ENCODE peak calls at places on chromosomes 12 and 14, in nine cellular contexts. I is epithelial cell of proximal tubule; O is K562; W is OCI-LY7; G is thoracic aorta; S is CD8-positive, alpha-beta T cell; R is sigmoid colon; J is mucosa of descending colon; T is heart left ventricle. F is an unnamed sample.

GRCh38 chr12:58832-59231 is 7.7 kb upstream of the IQSEC3 start:
- DNase-seq in S (no peak), O (no peak), T (no peak), W (no peak), R (no peak), G (no peak), I (no peak), J (no peak), F (no peak)

GRCh38 chr14:96670391-96670790 is 126.8 kb upstream of the VRK1 start:
- DNase-seq in W (no peak), S (no peak), T (no peak), I (no peak), G (no peak), O (no peak), R (no peak), J (no peak), F (no peak)

GRCh38 chr14:63852817-63853730 is at the start of gene SYNE2:
- DNase-seq in S (peak; percentile 85), J (peak; percentile 92), O (peak; percentile 57), T (peak; percentile 83), W (peak; percentile 91), G (peak; percentile 11), I (no peak), R (peak; percentile 84), F (no peak)

GRCh38 chr14:32594766-32595165 is 265.7 kb downstream of the AKAP6 start:
- DNase-seq in G (no peak), W (no peak), O (no peak), R (no peak), S (no peak), J (no peak), I (no peak), T (no peak), F (no peak)

GRCh38 chr14:71752111-71752738 is 180.0 kb upstream of the RGS6 start:
- DNase-seq in R (no peak), S (no peak), G (no peak), O (no peak), I (no peak), W (no peak), T (no peak), J (no peak), F (no peak)

GRCh38 chr12:126040307-126040706 is 975.1 kb downstream of the AACS start:
- DNase-seq in T (no peak), G (no peak), J (no peak), R (no peak), W (no peak), O (no peak), I (no peak), S (no peak), F (no peak)

GRCh38 chr14:100810861-100811461 is 15.0 kb upstream of the MEG3 start:
- DNase-seq in T (no peak), G (no peak), S (no peak), I (no peak), J (no peak), W (no peak), O (no peak), R (no peak), F (no peak)

GRCh38 chr14:26597136-26598080 is at the start of gene NOVA1:
- DNase-seq in J (peak; percentile 37), O (no peak), W (no peak), R (peak; percentile 72), G (no peak), I (no peak), S (no peak), T (peak; percentile 14), F (no peak)

GRCh38 chr14:86057018-86057667 is 527.2 kb downstream of the FLRT2 start:
- DNase-seq in S (peak; percentile 7), J (no peak), R (no peak), T (no peak), I (no peak), G (no peak), O (peak; percentile 7), W (peak; percentile 22), F (no peak)

GRCh38 chr12:54376596-54377468 is 7.7 kb downstream of the ZNF385A start:
- DNase-seq in W (no peak), I (no peak), J (no peak), R (no peak), O (no peak), G (no peak), S (no peak), T (no peak), F (no peak)

GRCh38 chr12:130839770-130840355 is 813 bp upstream of the STX2 start:
- DNase-seq in G (no peak), I (no peak), O (no peak), R (peak; percentile 41), W (no peak), S (no peak), J (no peak), T (no peak), F (no peak)

GRCh38 chr12:95599880-95600279 is 48.6 kb upstream of the USP44 start:
- DNase-seq in W (no peak), I (no peak), J (no peak), T (no peak), G (no peak), O (no peak), R (no peak), S (no peak), F (no peak)

GRCh38 chr14:54643696-54644176 is 76.8 kb downstream of the SAMD4A start:
- DNase-seq in T (no peak), O (no peak), J (no peak), S (no peak), I (no peak), G (no peak), R (no peak), W (no peak), F (no peak)

DNA sequence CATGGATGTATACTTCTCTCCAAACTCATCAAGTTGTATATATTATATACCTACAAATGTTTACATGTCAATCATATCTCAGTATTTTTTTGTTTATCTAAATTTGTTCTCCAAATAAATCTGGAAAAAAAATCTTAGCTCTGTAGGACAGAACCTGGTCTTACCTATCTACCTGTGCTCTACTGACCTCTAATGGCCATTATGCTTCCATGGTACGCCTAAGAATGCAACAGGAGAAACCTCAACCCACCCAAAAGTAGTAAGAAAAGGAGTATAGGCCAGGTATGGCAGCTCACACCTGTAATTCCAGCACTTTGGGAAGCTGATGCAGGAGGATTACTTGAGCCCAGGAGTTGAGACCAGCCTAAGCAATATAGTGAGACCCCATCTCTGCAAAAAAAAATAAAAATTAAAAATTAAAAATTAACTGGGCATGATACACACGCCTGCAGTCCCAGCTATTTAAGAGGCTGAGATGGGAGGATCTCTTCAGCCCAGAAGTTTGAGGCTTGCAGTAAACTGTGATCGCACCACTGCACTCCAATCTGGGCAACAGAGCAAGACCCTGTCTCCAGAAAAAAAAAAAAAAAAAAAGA is 8.7 kb downstream of the OR11H4 start:
- DNase-seq in W (peak; percentile 31), G (no peak), T (no peak), S (no peak), O (peak; percentile 8), J (no peak), I (no peak), R (no peak), F (no peak)
- TF ChIP-seq CTCF in W (peak; percentile 76), G (no peak), T (no peak), S (peak; percentile 17), O (peak; percentile 62), J (no peak), I (peak; percentile 53), R (no peak), F (peak; percentile 18)

GRCh38 chr12:57605308-57606015 is 838 bp downstream of the DTX3 start:
- DNase-seq in G (no peak), T (no peak), S (no peak), J (no peak), R (no peak), O (no peak), W (no peak), I (no peak), F (no peak)
- H3K4me3 ChIP-seq in G (peak overlapping the region; percentile 78), T (peak overlapping the region; percentile 82), S (peak overlapping the region; percentile 71), J (no peak overlapping the region), R (peak overlapping the region; percentile 75), O (no peak overlapping the region), W (no peak overlapping the region), I (peak overlapping the region; percentile 83), F (peak overlapping the region; percentile 91)

GRCh38 chr12:51156366-51156765 is 16.6 kb downstream of the TFCP2 start:
- DNase-seq in W (no peak), G (no peak), T (no peak), J (no peak), S (no peak), O (no peak), R (no peak), I (no peak), F (no peak)
- TF ChIP-seq CTCF in W (no peak), G (no peak), T (no peak), J (no peak), S (no peak), O (no peak), R (no peak), I (no peak), F (no peak)

DNA sequence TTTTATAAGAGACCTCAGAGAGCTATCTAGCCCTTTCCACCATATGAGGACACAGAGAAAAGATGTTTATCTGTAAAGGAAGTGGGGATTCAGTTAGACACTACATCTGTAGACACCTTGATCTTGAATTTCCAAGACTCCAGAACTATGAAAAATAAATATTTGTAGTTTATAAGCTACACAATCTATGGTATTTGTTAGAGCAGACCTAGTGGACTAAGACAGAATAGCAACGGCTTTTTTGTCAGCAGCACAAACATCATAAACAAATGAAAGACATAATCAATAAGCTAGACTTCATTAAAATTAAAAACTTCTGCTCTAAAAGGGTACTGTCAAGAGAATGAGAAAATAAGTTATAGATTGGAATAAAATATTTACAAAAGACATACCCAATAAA is 810.1 kb downstream of the FSCB start:
- DNase-seq in J (no peak), G (no peak), R (no peak), T (no peak), O (no peak), I (no peak), W (no peak), S (no peak), F (no peak)
- H3K4me3 ChIP-seq in J (no peak overlapping the region), G (no peak overlapping the region), R (no peak overlapping the region), T (no peak overlapping the region), O (no peak overlapping the region), I (no peak overlapping the region), W (no peak overlapping the region), S (no peak overlapping the region), F (no peak overlapping the region)

F was measured in retinal pigment epithelial cell.